ENCODE peak calls at places on chromosomes 16 and 17, in nine cellular contexts. Y is SHP77; I is RPMI8226; S is foreskin fibroblast; K is GOT3; E is left lung; H is CD4-positive, CD25-positive, alpha-beta regulatory T cell; W is lower leg skin; V is AG08396. Q is an unnamed sample.

GRCh38 chr16:31513126-31513525 is 4.9 kb upstream of the RUSF1 start:
- DNase-seq in Y (no peak), I (peak; percentile 57), S (peak; percentile 89), K (no peak), E (no peak), H (no peak), W (no peak), V (peak; percentile 44), Q (no peak)

GRCh38 chr16:25585526-25585925 is 106.2 kb upstream of the HS3ST4 start:
- DNase-seq in Y (no peak), I (no peak), S (no peak), K (no peak), E (no peak), H (no peak), W (no peak), V (no peak), Q (no peak)

GRCh38 chr17:36547776-36548175 is 3.1 kb downstream of the GGNBP2 start:
- DNase-seq in Y (no peak), I (no peak), S (no peak), K (no peak), E (no peak), H (no peak), W (no peak), V (no peak), Q (no peak)

GRCh38 chr17:82817947-82818346 is 21.9 kb downstream of the ZNF750 start:
- DNase-seq in Y (no peak), I (no peak), S (no peak), K (no peak), E (no peak), H (no peak), W (no peak), V (no peak), Q (no peak)

GRCh38 chr16:9091867-9092281 is 430 bp downstream of the HAPSTR1 start:
- DNase-seq in Y (no peak), I (peak; percentile 64), S (peak; percentile 63), K (no peak), E (peak; percentile 56), H (peak; percentile 65), W (peak; percentile 91), V (peak; percentile 39), Q (no peak)

GRCh38 chr16:19137201-19137601 is 23.4 kb downstream of the ITPRIPL2 start:
- DNase-seq in Y (no peak), I (no peak), S (no peak), K (no peak), E (no peak), H (no peak), W (peak; percentile 78), V (no peak), Q (no peak)

GRCh38 chr16:50902457-50902856 is 160.6 kb downstream of the CYLD start:
- DNase-seq in Y (no peak), I (peak; percentile 43), S (no peak), K (no peak), E (no peak), H (no peak), W (no peak), V (no peak), Q (no peak)

GRCh38 chr17:76529224-76529642 is 8.3 kb downstream of the CYGB start:
- DNase-seq in Y (no peak), I (no peak), S (peak; percentile 98), K (no peak), E (peak; percentile 83), H (no peak), W (peak; percentile 98), V (peak; percentile 82), Q (peak; percentile 46)

GRCh38 chr16:86671486-86672214 is 93.3 kb downstream of the FOXL1 start:
- DNase-seq in Y (no peak), I (no peak), S (no peak), K (no peak), E (no peak), H (no peak), W (peak; percentile 42), V (no peak), Q (no peak)

GRCh38 chr16:31451681-31452351 is 7.5 kb upstream of the ARMC5 start:
- DNase-seq in Y (peak; percentile 87), I (peak; percentile 83), S (peak; percentile 90), K (no peak), E (no peak), H (no peak), W (peak; percentile 88), V (peak; percentile 81), Q (no peak)

GRCh38 chr17:33732116-33732515 is 439.0 kb upstream of the ASIC2 start:
- DNase-seq in Y (no peak), I (peak; percentile 44), S (peak; percentile 4), K (no peak), E (no peak), H (no peak), W (no peak), V (no peak), Q (no peak)

Q was measured in thoracic aorta.